ENCODE peak calls at places on chromosomes 5 and 9, in seven cellular contexts. I, D, Q, Y, X, S and G are unnamed samples.

GRCh38 chr9:110021891-110022290 is 186.1 kb downstream of the C9orf152 start:
- DNase-seq in I (no peak), D (no peak), Q (no peak), Y (no peak), X (no peak), S (no peak), G (no peak)

GRCh38 chr5:164013077-164013670 is 507.8 kb downstream of the MAT2B start:
- DNase-seq in I (peak; percentile 28), D (peak; percentile 33), Q (peak; percentile 57), Y (peak; percentile 75), X (no peak), S (peak; percentile 55), G (peak; percentile 51)

GRCh38 chr5:74919487-74919886 is 53.3 kb upstream of the FAM169A start:
- DNase-seq in I (no peak), D (no peak), Q (no peak), Y (peak; percentile 65), X (no peak), S (no peak), G (no peak)

GRCh38 chr5:50881407-50881806 is 215.0 kb downstream of the PARP8 start:
- DNase-seq in I (no peak), D (no peak), Q (no peak), Y (no peak), X (no peak), S (no peak), G (no peak)

GRCh38 chr9:78261403-78262001 is 25.6 kb downstream of the CEP78 start:
- DNase-seq in I (no peak), D (no peak), Q (no peak), Y (peak; percentile 36), X (no peak), S (no peak), G (no peak)

GRCh38 chr9:108445431-108446018 is 410.3 kb downstream of the ACTL7B start:
- DNase-seq in I (no peak), D (no peak), Q (no peak), Y (no peak), X (no peak), S (no peak), G (no peak)

GRCh38 chr9:90441814-90442213 is 200.8 kb downstream of the DIRAS2 start:
- DNase-seq in I (no peak), D (no peak), Q (no peak), Y (peak; percentile 30), X (no peak), S (no peak), G (no peak)

GRCh38 chr9:88535226-88535931 is 401 bp downstream of the NXNL2 start:
- DNase-seq in I (peak; percentile 65), D (peak; percentile 25), Q (peak; percentile 29), Y (peak; percentile 31), X (no peak), S (no peak), G (peak; percentile 30)

GRCh38 chr9:88197781-88198345 is 59.6 kb upstream of the SPATA31C2 start:
- DNase-seq in I (no peak), D (no peak), Q (no peak), Y (peak; percentile 76), X (no peak), S (no peak), G (no peak)

GRCh38 chr5:34957857-34958690 is 28.7 kb downstream of the DNAJC21 start:
- DNase-seq in I (no peak), D (no peak), Q (no peak), Y (peak; percentile 28), X (no peak), S (peak; percentile 20), G (no peak)

GRCh38 chr5:109378095-109378494 is 31.7 kb downstream of the PJA2 start:
- DNase-seq in I (no peak), D (no peak), Q (no peak), Y (no peak), X (no peak), S (no peak), G (no peak)

GRCh38 chr5:73265641-73266040 is 92.6 kb downstream of the TMEM174 start:
- DNase-seq in I (no peak), D (no peak), Q (no peak), Y (no peak), X (no peak), S (no peak), G (no peak)

GRCh38 chr9:21555911-21556310 is 73.8 kb upstream of the IFNE start:
- DNase-seq in I (no peak), D (no peak), Q (no peak), Y (peak; percentile 68), X (no peak), S (no peak), G (no peak)

GRCh38 chr9:114357911-114358328 is 28.3 kb downstream of the ORM2 start:
- DNase-seq in I (no peak), D (no peak), Q (no peak), Y (no peak), X (no peak), S (no peak), G (no peak)

GRCh38 chr9:16469184-16469583 is 401.3 kb downstream of the BNC2 start:
- DNase-seq in I (no peak), D (no peak), Q (no peak), Y (peak; percentile 5), X (no peak), S (no peak), G (no peak)

GRCh38 chr5:135557034-135557838 is 21.5 kb upstream of the NEUROG1 start:
- DNase-seq in I (no peak), D (no peak), Q (no peak), Y (no peak), X (no peak), S (no peak), G (no peak)

GRCh38 chr5:17444496-17444895 is 53.5 kb upstream of the TAF11L2 start:
- DNase-seq in I (no peak), D (no peak), Q (no peak), Y (no peak), X (no peak), S (no peak), G (no peak)

DNA sequence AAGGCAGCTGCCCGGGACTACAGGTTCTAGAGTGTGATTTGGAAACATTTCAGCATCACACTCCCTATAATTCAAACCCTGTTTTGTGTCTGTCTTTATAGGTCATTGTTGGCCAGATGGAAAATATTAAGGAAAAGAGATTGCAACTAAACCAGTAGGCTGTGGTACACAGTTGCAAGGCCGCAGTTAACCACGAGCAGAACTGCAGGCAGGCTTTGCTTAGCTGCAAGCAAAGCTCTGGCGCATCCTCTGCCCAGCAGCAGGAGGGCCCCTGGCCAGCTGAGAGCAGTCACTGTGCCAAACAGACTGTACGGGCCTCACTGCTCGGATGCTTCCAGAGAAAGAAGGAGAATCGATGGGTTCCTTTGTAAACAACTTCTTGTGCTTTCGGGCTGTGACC is 204.5 kb downstream of the DENND1A start:
- DNase-seq in I (no peak), D (no peak), Q (no peak), Y (no peak), X (no peak), S (no peak), G (no peak)
- H3K27ac ChIP-seq in I (no peak overlapping the region), D (no peak overlapping the region), Q (no peak overlapping the region), Y (no peak overlapping the region), X (no peak overlapping the region), S (no peak overlapping the region), G (no peak overlapping the region)

DNA sequence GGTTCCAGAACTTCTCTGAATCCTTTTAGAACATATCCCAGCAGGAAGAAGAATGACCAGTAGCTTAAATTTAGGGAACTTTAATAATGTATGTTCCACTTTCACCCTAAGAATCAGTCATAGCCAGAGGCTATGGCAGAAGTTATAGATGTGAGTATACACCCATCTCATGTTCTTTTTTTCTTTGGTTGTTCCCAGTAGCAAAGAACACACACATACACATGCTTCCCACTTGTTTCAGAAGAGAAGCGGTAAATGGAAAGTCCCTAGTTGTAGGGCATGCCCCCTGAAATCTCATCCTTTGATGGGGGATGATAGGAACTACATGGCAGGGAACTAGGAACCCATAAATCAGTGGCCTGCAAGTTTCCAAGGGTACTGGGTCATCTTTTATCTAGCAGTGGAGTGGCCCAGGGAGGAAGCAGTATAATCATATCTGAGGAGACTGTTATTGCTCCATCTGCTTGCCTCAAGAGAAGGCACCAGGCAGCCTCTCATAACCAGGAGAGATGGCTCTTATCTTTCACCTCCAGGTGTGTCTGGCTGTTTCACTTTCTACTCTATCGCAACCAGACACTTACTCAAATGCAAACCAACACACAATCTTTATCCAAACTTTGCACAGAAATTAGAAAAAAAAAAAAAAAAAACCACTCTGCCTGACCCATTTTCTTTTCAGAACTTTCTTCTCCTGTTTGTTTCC is 109.5 kb downstream of the SNCAIP start:
- DNase-seq in I (no peak), D (no peak), Q (no peak), Y (no peak), X (no peak), S (no peak), G (no peak)
- TF ChIP-seq EP300 in I (no peak), D (no peak), Q (no peak), Y (no peak), X (no peak), S (no peak), G (no peak)

DNA sequence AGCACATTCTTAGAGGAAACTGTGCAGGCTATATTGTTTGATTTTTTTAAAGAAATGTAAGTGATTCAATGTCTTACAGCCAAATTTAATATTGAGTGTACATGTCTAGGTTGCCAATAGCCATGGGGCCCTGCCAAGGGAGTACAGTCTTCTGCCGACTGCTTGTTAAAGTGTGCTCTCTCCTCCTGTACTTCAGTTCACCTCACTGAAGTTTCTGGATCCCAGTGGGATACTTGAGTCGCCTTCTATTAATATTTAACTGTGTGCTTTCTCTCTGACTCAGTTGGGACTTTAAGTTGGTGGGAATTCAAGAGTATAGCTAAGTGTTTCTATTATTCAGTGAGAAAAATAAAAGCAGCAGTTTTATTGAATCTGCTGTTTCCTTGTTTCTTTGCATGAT is 44.5 kb upstream of the C5orf47 start:
- DNase-seq in I (no peak), D (peak; percentile 63), Q (no peak), Y (peak; percentile 24), X (no peak), S (no peak), G (no peak)
- H3K27ac ChIP-seq in I (no peak overlapping the region), D (no peak overlapping the region), Q (no peak overlapping the region), Y (peak overlapping the region; percentile 66), X (no peak overlapping the region), S (no peak overlapping the region), G (no peak overlapping the region)

GRCh38 chr5:125278711-125279110 is 532.3 kb upstream of the ZNF608 start:
- DNase-seq in I (no peak), D (no peak), Q (no peak), Y (no peak), X (no peak), S (no peak), G (no peak)

GRCh38 chr5:125283372-125283771 is 536.9 kb upstream of the ZNF608 start:
- DNase-seq in I (no peak), D (no peak), Q (no peak), Y (no peak), X (no peak), S (no peak), G (no peak)

GRCh38 chr5:125286266-125286665 is 539.8 kb upstream of the ZNF608 start:
- DNase-seq in I (no peak), D (no peak), Q (no peak), Y (no peak), X (no peak), S (no peak), G (no peak)

GRCh38 chr5:125277494-125278154 is 531.2 kb upstream of the ZNF608 start:
- DNase-seq in I (no peak), D (no peak), Q (no peak), Y (peak; percentile 63), X (no peak), S (no peak), G (no peak)

DNA sequence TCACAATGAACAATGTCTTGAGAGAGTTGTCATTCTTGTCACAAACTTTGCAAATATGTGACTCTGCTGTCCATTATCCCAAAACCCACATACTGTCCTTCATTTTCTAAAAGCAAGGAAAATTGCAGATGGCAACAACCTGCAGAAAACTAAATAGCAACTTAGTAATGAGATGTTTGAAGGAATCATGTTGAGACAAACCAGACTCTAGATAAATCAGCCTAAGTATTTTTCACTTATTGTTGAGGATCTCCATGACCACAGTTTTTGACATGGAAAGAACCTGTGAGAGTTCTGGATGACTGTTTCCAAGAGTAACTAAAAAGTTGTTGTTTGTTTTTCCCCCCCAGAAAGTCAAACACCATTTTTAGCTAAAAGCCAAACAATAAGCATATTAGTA is 535.2 kb upstream of the ZNF608 start:
- DNase-seq in I (no peak), D (no peak), Q (no peak), Y (no peak), X (no peak), S (no peak), G (no peak)
- TF ChIP-seq EP300 in I (no peak), D (no peak), Q (no peak), Y (no peak), X (no peak), S (no peak), G (no peak)